ENCODE peak calls at places on chromosome 9, in nine cellular contexts. One of them, this sample, is unnamed.

GRCh38 chr9:71608825-71609452 is 159.4 kb downstream of the CEMIP2 start:
- DNase-seq in esophagus squamous epithelium: no peak
- DNase-seq in AG04449: no peak
- DNase-seq in CD4-positive, alpha-beta T cell: no peak
- DNase-seq in cardiac muscle cell: peak; percentile 62
- DNase-seq in astrocyte of the cerebellum: no peak
- DNase-seq in Calu3: peak; percentile 5
- DNase-seq in GM12865: no peak
- DNase-seq in type B pancreatic cell: no peak
- DNase-seq in this sample: no peak

GRCh38 chr9:29213374-29214161 is 1640.3 kb upstream of the C9orf72 start:
- DNase-seq in Calu3: peak; percentile 23
- DNase-seq in cardiac muscle cell: no peak
- DNase-seq in GM12865: no peak
- DNase-seq in AG04449: no peak
- DNase-seq in CD4-positive, alpha-beta T cell: no peak
- DNase-seq in astrocyte of the cerebellum: no peak
- DNase-seq in type B pancreatic cell: no peak
- DNase-seq in esophagus squamous epithelium: no peak
- DNase-seq in this sample: peak; percentile 22

GRCh38 chr9:131008563-131008908 is 438 bp upstream of the LAMC3 start:
- DNase-seq in CD4-positive, alpha-beta T cell: no peak
- DNase-seq in AG04449: no peak
- DNase-seq in esophagus squamous epithelium: no peak
- DNase-seq in GM12865: no peak
- DNase-seq in cardiac muscle cell: no peak
- DNase-seq in astrocyte of the cerebellum: no peak
- DNase-seq in Calu3: no peak
- DNase-seq in type B pancreatic cell: no peak
- DNase-seq in this sample: no peak

GRCh38 chr9:106883626-106884190 is 20.7 kb downstream of the ZNF462 start:
- DNase-seq in cardiac muscle cell: peak; percentile 52
- DNase-seq in AG04449: no peak
- DNase-seq in esophagus squamous epithelium: no peak
- DNase-seq in CD4-positive, alpha-beta T cell: no peak
- DNase-seq in Calu3: no peak
- DNase-seq in astrocyte of the cerebellum: no peak
- DNase-seq in type B pancreatic cell: no peak
- DNase-seq in GM12865: no peak
- DNase-seq in this sample: no peak

GRCh38 chr9:4422495-4422894 is 67.8 kb upstream of the SLC1A1 start:
- DNase-seq in AG04449: no peak
- DNase-seq in type B pancreatic cell: no peak
- DNase-seq in astrocyte of the cerebellum: no peak
- DNase-seq in GM12865: peak; percentile 40
- DNase-seq in esophagus squamous epithelium: no peak
- DNase-seq in cardiac muscle cell: no peak
- DNase-seq in CD4-positive, alpha-beta T cell: no peak
- DNase-seq in Calu3: peak; percentile 4
- DNase-seq in this sample: no peak

GRCh38 chr9:112570731-112571167 is 84.1 kb downstream of the KIAA1958 start:
- DNase-seq in cardiac muscle cell: no peak
- DNase-seq in type B pancreatic cell: no peak
- DNase-seq in CD4-positive, alpha-beta T cell: no peak
- DNase-seq in AG04449: no peak
- DNase-seq in GM12865: no peak
- DNase-seq in esophagus squamous epithelium: no peak
- DNase-seq in Calu3: no peak
- DNase-seq in astrocyte of the cerebellum: no peak
- DNase-seq in this sample: no peak

GRCh38 chr9:26809795-26810194 is 82.8 kb downstream of the CAAP1 start:
- DNase-seq in CD4-positive, alpha-beta T cell: no peak
- DNase-seq in AG04449: no peak
- DNase-seq in Calu3: no peak
- DNase-seq in cardiac muscle cell: peak; percentile 56
- DNase-seq in GM12865: no peak
- DNase-seq in astrocyte of the cerebellum: peak; percentile 59
- DNase-seq in esophagus squamous epithelium: no peak
- DNase-seq in type B pancreatic cell: no peak
- DNase-seq in this sample: no peak

GRCh38 chr9:125761685-125762084 is 14.5 kb downstream of the PBX3 start:
- DNase-seq in astrocyte of the cerebellum: no peak
- DNase-seq in CD4-positive, alpha-beta T cell: no peak
- DNase-seq in AG04449: no peak
- DNase-seq in GM12865: no peak
- DNase-seq in esophagus squamous epithelium: no peak
- DNase-seq in type B pancreatic cell: no peak
- DNase-seq in Calu3: no peak
- DNase-seq in cardiac muscle cell: no peak
- DNase-seq in this sample: no peak

GRCh38 chr9:135324329-135324728 is 155.3 kb upstream of the PPP1R26 start:
- DNase-seq in cardiac muscle cell: no peak
- DNase-seq in GM12865: no peak
- DNase-seq in esophagus squamous epithelium: no peak
- DNase-seq in AG04449: no peak
- DNase-seq in astrocyte of the cerebellum: no peak
- DNase-seq in CD4-positive, alpha-beta T cell: no peak
- DNase-seq in type B pancreatic cell: no peak
- DNase-seq in Calu3: no peak
- DNase-seq in this sample: no peak

GRCh38 chr9:81395301-81396054 is 293.9 kb downstream of the TLE1 start:
- DNase-seq in esophagus squamous epithelium: no peak
- DNase-seq in GM12865: no peak
- DNase-seq in AG04449: no peak
- DNase-seq in astrocyte of the cerebellum: no peak
- DNase-seq in cardiac muscle cell: peak; percentile 34
- DNase-seq in Calu3: no peak
- DNase-seq in type B pancreatic cell: no peak
- DNase-seq in CD4-positive, alpha-beta T cell: no peak
- DNase-seq in this sample: no peak

GRCh38 chr9:108196332-108196731 is 659.5 kb downstream of the ACTL7B start:
- DNase-seq in GM12865: no peak
- DNase-seq in CD4-positive, alpha-beta T cell: no peak
- DNase-seq in type B pancreatic cell: no peak
- DNase-seq in esophagus squamous epithelium: no peak
- DNase-seq in astrocyte of the cerebellum: no peak
- DNase-seq in Calu3: no peak
- DNase-seq in cardiac muscle cell: no peak
- DNase-seq in AG04449: no peak
- DNase-seq in this sample: no peak
- TF ChIP-seq CTCF in GM12865: no peak
- TF ChIP-seq CTCF in CD4-positive, alpha-beta T cell: no peak
- TF ChIP-seq CTCF in type B pancreatic cell: no peak
- TF ChIP-seq CTCF in esophagus squamous epithelium: no peak
- TF ChIP-seq CTCF in astrocyte of the cerebellum: no peak
- TF ChIP-seq CTCF in Calu3: no peak
- TF ChIP-seq CTCF in cardiac muscle cell: no peak
- TF ChIP-seq CTCF in AG04449: no peak
- TF ChIP-seq CTCF in this sample: no peak

DNA sequence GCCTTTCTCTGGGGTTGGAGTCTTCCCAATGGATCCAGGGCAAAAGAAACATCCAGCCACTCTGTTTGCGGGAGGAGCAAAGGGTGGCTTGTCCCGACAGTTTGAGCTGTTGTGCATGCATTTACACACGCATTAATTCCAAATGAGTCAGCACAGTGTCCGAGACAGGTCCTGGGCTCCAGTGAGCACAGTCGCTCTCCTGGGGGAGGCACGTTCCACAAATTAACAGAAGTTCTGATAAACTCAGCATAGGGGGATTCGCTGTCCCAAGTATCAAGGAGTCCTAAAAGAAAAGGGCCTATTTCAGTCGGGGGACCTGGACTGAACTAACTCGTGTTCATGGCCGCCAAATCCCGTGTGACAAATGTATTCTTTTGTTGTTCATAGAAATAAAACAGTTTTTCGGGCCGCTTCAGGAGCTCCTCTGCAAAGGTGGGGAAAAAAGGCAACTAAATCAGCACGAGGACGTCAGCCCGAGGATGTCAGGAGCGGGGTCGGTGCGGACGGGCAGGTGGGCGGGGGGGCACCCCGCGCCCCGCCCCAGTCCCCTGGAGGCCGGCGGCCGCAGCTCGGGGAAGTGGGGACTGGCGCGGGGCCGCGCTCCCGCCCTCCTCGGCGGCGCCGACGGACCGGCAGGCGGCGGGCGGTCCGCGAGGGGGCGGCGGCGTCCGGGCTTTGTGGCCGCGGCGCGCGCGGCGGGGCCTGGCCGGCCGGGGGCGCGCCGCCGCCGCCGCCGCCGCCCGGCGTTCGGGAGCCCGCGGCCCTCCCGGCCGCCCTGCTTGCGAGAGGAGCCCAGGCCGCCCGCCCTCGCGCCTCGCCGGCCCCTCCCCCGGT is at the start of gene MSANTD3:
- DNase-seq in type B pancreatic cell: peak; percentile 76
- DNase-seq in AG04449: no peak
- DNase-seq in astrocyte of the cerebellum: no peak
- DNase-seq in CD4-positive, alpha-beta T cell: peak; percentile 40
- DNase-seq in cardiac muscle cell: peak; percentile 66
- DNase-seq in esophagus squamous epithelium: no peak
- DNase-seq in Calu3: peak; percentile 58
- DNase-seq in GM12865: peak; percentile 68
- DNase-seq in this sample: peak; percentile 90
- TF ChIP-seq CTCF in type B pancreatic cell: peak; percentile 40
- TF ChIP-seq CTCF in AG04449: peak; percentile 2
- TF ChIP-seq CTCF in astrocyte of the cerebellum: no peak
- TF ChIP-seq CTCF in CD4-positive, alpha-beta T cell: no peak
- TF ChIP-seq CTCF in cardiac muscle cell: no peak
- TF ChIP-seq CTCF in esophagus squamous epithelium: no peak
- TF ChIP-seq CTCF in Calu3: no peak
- TF ChIP-seq CTCF in GM12865: peak; percentile 5
- TF ChIP-seq CTCF in this sample: peak; percentile 32

GRCh38 chr9:92032891-92033290 is 82.3 kb downstream of the SPTLC1 start:
- DNase-seq in AG04449: no peak
- DNase-seq in Calu3: no peak
- DNase-seq in esophagus squamous epithelium: no peak
- DNase-seq in GM12865: no peak
- DNase-seq in cardiac muscle cell: no peak
- DNase-seq in type B pancreatic cell: no peak
- DNase-seq in CD4-positive, alpha-beta T cell: no peak
- DNase-seq in astrocyte of the cerebellum: no peak
- DNase-seq in this sample: no peak

GRCh38 chr9:92026206-92027002 is 76.4 kb upstream of the ROR2 start:
- DNase-seq in astrocyte of the cerebellum: no peak
- DNase-seq in cardiac muscle cell: no peak
- DNase-seq in esophagus squamous epithelium: no peak
- DNase-seq in CD4-positive, alpha-beta T cell: no peak
- DNase-seq in GM12865: no peak
- DNase-seq in type B pancreatic cell: no peak
- DNase-seq in Calu3: no peak
- DNase-seq in AG04449: no peak
- DNase-seq in this sample: no peak

GRCh38 chr9:92030367-92030766 is 80.3 kb upstream of the ROR2 start:
- DNase-seq in type B pancreatic cell: no peak
- DNase-seq in GM12865: no peak
- DNase-seq in Calu3: no peak
- DNase-seq in CD4-positive, alpha-beta T cell: no peak
- DNase-seq in AG04449: no peak
- DNase-seq in cardiac muscle cell: no peak
- DNase-seq in astrocyte of the cerebellum: no peak
- DNase-seq in esophagus squamous epithelium: no peak
- DNase-seq in this sample: peak; percentile 27

GRCh38 chr9:92033307-92033706 is 81.9 kb downstream of the SPTLC1 start:
- DNase-seq in cardiac muscle cell: no peak
- DNase-seq in AG04449: no peak
- DNase-seq in esophagus squamous epithelium: no peak
- DNase-seq in type B pancreatic cell: no peak
- DNase-seq in CD4-positive, alpha-beta T cell: no peak
- DNase-seq in astrocyte of the cerebellum: no peak
- DNase-seq in Calu3: no peak
- DNase-seq in GM12865: no peak
- DNase-seq in this sample: no peak

GRCh38 chr9:92029553-92029952 is 79.5 kb upstream of the ROR2 start:
- DNase-seq in astrocyte of the cerebellum: no peak
- DNase-seq in esophagus squamous epithelium: no peak
- DNase-seq in cardiac muscle cell: no peak
- DNase-seq in Calu3: no peak
- DNase-seq in AG04449: no peak
- DNase-seq in type B pancreatic cell: no peak
- DNase-seq in CD4-positive, alpha-beta T cell: no peak
- DNase-seq in GM12865: no peak
- DNase-seq in this sample: no peak
- TF ChIP-seq CTCF in astrocyte of the cerebellum: peak; percentile 32
- TF ChIP-seq CTCF in esophagus squamous epithelium: no peak
- TF ChIP-seq CTCF in cardiac muscle cell: peak; percentile 14
- TF ChIP-seq CTCF in Calu3: no peak
- TF ChIP-seq CTCF in AG04449: no peak
- TF ChIP-seq CTCF in type B pancreatic cell: peak; percentile 58
- TF ChIP-seq CTCF in CD4-positive, alpha-beta T cell: no peak
- TF ChIP-seq CTCF in GM12865: no peak
- TF ChIP-seq CTCF in this sample: no peak

GRCh38 chr9:84705128-84705527 is 35.6 kb downstream of the NTRK2 start:
- DNase-seq in AG04449: no peak
- DNase-seq in astrocyte of the cerebellum: peak; percentile 12
- DNase-seq in type B pancreatic cell: no peak
- DNase-seq in Calu3: no peak
- DNase-seq in GM12865: no peak
- DNase-seq in esophagus squamous epithelium: no peak
- DNase-seq in CD4-positive, alpha-beta T cell: no peak
- DNase-seq in cardiac muscle cell: no peak
- DNase-seq in this sample: no peak

GRCh38 chr9:84699897-84700395 is 30.4 kb downstream of the NTRK2 start:
- DNase-seq in Calu3: no peak
- DNase-seq in GM12865: no peak
- DNase-seq in esophagus squamous epithelium: no peak
- DNase-seq in type B pancreatic cell: no peak
- DNase-seq in CD4-positive, alpha-beta T cell: no peak
- DNase-seq in cardiac muscle cell: no peak
- DNase-seq in astrocyte of the cerebellum: no peak
- DNase-seq in AG04449: no peak
- DNase-seq in this sample: no peak

GRCh38 chr9:84702469-84702868 is 32.9 kb downstream of the NTRK2 start:
- DNase-seq in CD4-positive, alpha-beta T cell: no peak
- DNase-seq in Calu3: no peak
- DNase-seq in esophagus squamous epithelium: no peak
- DNase-seq in AG04449: no peak
- DNase-seq in type B pancreatic cell: no peak
- DNase-seq in GM12865: no peak
- DNase-seq in astrocyte of the cerebellum: no peak
- DNase-seq in cardiac muscle cell: no peak
- DNase-seq in this sample: no peak

GRCh38 chr9:84703793-84704192 is 34.3 kb downstream of the NTRK2 start:
- DNase-seq in AG04449: no peak
- DNase-seq in GM12865: no peak
- DNase-seq in type B pancreatic cell: no peak
- DNase-seq in astrocyte of the cerebellum: no peak
- DNase-seq in Calu3: no peak
- DNase-seq in cardiac muscle cell: no peak
- DNase-seq in esophagus squamous epithelium: no peak
- DNase-seq in CD4-positive, alpha-beta T cell: no peak
- DNase-seq in this sample: no peak

GRCh38 chr9:84701801-84702200 is 32.3 kb downstream of the NTRK2 start:
- DNase-seq in Calu3: no peak
- DNase-seq in AG04449: no peak
- DNase-seq in esophagus squamous epithelium: no peak
- DNase-seq in GM12865: peak; percentile 68
- DNase-seq in type B pancreatic cell: no peak
- DNase-seq in astrocyte of the cerebellum: no peak
- DNase-seq in CD4-positive, alpha-beta T cell: no peak
- DNase-seq in cardiac muscle cell: no peak
- DNase-seq in this sample: peak; percentile 44
- TF ChIP-seq CTCF in Calu3: no peak
- TF ChIP-seq CTCF in AG04449: no peak
- TF ChIP-seq CTCF in esophagus squamous epithelium: no peak
- TF ChIP-seq CTCF in GM12865: no peak
- TF ChIP-seq CTCF in type B pancreatic cell: no peak
- TF ChIP-seq CTCF in astrocyte of the cerebellum: no peak
- TF ChIP-seq CTCF in CD4-positive, alpha-beta T cell: no peak
- TF ChIP-seq CTCF in cardiac muscle cell: no peak
- TF ChIP-seq CTCF in this sample: no peak